ENCODE peak calls at places on chromosome 16, in six cellular contexts. B is mucosa of descending colon, V is MM.1S, A is AG09319, Z is gastrocnemius medialis, N is foreskin fibroblast. S is an unnamed sample.

GRCh38 chr16:84331998-84332780 is 36.1 kb upstream of the ATP2C2 start:
- DNase-seq in B (no peak), A (no peak), Z (no peak), N (peak), V (no peak), S (no peak)

GRCh38 chr16:85485379-85485778 is 127.7 kb upstream of the GSE1 start:
- DNase-seq in B (no peak), A (no peak), Z (no peak), V (no peak), N (no peak), S (no peak)

GRCh38 chr16:86406056-86406455 is 104.3 kb upstream of the FOXF1 start:
- DNase-seq in N (no peak), B (no peak), A (no peak), Z (no peak), V (no peak), S (no peak)

GRCh38 chr16:83211711-83212110 is 584.9 kb downstream of the CDH13 start:
- DNase-seq in V (no peak), Z (no peak), N (no peak), A (no peak), B (no peak), S (no peak)

GRCh38 chr16:46897471-46897870 is 13.3 kb downstream of the GPT2 start:
- DNase-seq in Z (peak), B (no peak), V (no peak), N (no peak), A (no peak), S (no peak)

GRCh38 chr16:21950782-21951521 is 2.2 kb upstream of the UQCRC2 start:
- DNase-seq in V (peak), Z (no peak), N (peak), B (peak), A (no peak), S (no peak)

GRCh38 chr16:48082516-48082915 is 73.3 kb downstream of the ABCC12 start:
- DNase-seq in A (no peak), B (no peak), V (no peak), N (no peak), Z (no peak), S (no peak)

GRCh38 chr16:76343761-76344160 is 66.6 kb downstream of the CNTNAP4 start:
- DNase-seq in N (no peak), Z (no peak), B (no peak), A (no peak), V (no peak), S (no peak)

GRCh38 chr16:28569011-28569410 is 15.3 kb downstream of the SGF29 start:
- DNase-seq in V (no peak), Z (no peak), N (peak), A (no peak), B (no peak), S (no peak)

GRCh38 chr16:21704266-21704665 is 40.5 kb downstream of the OTOA start:
- DNase-seq in A (no peak), N (no peak), Z (no peak), B (no peak), V (no peak), S (no peak)

GRCh38 chr16:79287424-79287917 is 313.1 kb downstream of the MAF start:
- DNase-seq in V (no peak), Z (no peak), N (no peak), A (no peak), B (no peak), S (no peak)

GRCh38 chr16:531494-532125 is 4.1 kb downstream of the CAPN15 start:
- DNase-seq in B (no peak), N (no peak), V (peak), Z (peak), A (no peak), S (no peak)

GRCh38 chr16:89525146-89525913 is 17.1 kb downstream of the SPG7 start:
- DNase-seq in B (no peak), Z (peak), V (peak), N (no peak), A (no peak), S (no peak)
- TF ChIP-seq CTCF in B (no peak), Z (no peak), V (peak), N (no peak), A (no peak), S (no peak)

GRCh38 chr16:65122974-65123845 is 1.3 kb upstream of the CDH11 start:
- DNase-seq in V (no peak), A (peak), N (peak), Z (peak), B (peak), S (no peak)

GRCh38 chr16:65122724-65122973 is 786 bp upstream of the CDH11 start:
- DNase-seq in V (no peak), Z (no peak), N (no peak), A (no peak), B (no peak), S (no peak)

GRCh38 chr16:65120811-65121721 is 797 bp downstream of the CDH11 start:
- DNase-seq in Z (peak), N (peak), B (no peak), V (no peak), A (no peak), S (no peak)

GRCh38 chr16:65123846-65124513 is 2.1 kb upstream of the CDH11 start:
- DNase-seq in V (no peak), N (no peak), A (no peak), Z (no peak), B (no peak), S (no peak)

DNA sequence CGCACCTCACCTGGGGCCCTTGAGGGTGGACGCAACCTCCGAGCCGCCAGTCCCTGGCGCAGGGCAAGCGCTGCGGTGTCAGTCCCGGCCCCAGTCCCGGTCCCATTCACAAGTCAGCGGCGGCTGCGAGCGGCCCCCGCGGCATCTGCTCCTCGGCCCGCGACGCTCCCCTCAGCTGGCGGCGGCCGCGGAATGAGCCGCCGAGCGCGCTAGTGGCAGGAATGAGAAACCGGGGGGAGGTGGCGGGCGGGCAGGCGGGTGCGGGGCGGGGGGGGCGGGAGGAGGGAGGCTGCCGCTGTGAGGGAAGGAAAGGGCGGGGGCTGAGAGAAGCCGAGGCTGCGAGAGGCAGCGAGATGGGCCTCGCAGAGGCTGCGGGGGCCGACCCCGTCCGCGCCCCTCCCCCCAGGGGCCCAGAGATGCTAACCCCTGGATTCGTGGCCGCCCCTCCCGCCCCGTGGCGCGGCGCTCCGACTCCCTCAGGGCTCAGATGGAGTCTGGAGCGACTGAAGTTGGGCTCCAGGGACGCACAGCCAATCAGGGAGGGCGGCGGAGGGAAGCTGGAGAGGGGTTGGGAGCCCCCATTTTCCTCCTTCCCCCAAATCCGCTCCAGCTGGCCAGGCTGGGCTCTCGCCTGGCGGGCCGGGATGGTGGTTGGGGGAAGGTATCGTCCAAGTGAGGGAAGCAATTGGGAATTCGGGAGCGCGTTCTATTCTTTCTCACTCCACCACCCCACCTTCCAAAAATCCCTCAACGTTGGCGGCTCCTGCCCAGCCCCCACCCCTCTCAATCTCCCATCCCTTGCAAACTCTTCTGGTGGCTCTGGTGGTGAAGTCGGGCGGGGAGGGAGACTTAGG is at the start of gene CDH11:
- DNase-seq in A (peak), V (no peak), N (peak), B (no peak), Z (peak), S (peak)
- TF ChIP-seq CTCF in A (peak), V (no peak), N (peak), B (no peak), Z (peak), S (peak)

DNA sequence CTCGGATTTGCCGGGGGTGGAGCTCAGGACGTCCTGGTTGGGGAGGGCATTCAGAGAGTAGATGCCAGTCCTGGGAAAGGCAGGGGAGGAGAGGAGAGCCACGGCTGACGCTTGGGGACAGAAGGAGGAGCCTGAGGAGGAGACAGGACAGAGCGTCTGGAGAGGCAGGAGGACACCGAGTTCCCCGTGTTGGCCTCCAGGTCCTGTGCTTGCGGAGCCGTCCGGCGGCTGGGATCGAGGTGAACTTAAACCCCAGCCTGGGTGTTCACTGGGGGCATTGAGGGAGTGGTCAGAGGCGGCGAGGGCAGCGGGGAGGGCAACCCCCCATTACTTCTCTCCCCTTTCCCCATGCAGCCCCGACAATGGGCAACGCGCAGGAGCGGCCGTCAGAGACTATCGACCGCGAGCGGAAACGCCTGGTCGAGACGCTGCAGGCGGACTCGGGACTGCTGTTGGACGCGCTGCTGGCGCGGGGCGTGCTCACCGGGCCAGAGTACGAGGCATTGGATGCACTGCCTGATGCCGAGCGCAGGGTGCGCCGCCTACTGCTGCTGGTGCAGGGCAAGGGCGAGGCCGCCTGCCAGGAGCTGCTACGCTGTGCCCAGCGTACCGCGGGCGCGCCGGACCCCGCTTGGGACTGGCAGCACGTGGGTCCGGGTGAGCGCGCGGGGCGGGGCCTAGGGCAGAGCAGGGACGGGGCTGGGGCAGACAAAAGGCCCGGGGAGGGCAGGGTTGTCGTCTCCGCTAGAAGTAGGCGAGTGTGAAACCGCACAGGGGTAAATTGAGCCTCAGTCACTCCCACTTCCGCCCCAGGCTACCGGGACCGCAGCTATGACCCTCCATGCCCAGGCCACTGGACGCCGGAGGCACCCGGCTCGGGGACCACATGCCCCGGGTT is 3.7 kb downstream of the NOL3 start:
- DNase-seq in Z (peak), N (peak), V (peak), A (peak), B (peak), S (peak)
- TF ChIP-seq CTCF in Z (peak), N (peak), V (peak), A (peak), B (peak), S (no peak)

GRCh38 chr16:73368715-73369114 is 320.8 kb upstream of the ZFHX3 start:
- DNase-seq in N (no peak), V (no peak), A (no peak), B (no peak), Z (no peak), S (no peak)

GRCh38 chr16:73369841-73370240 is 321.9 kb upstream of the ZFHX3 start:
- DNase-seq in N (no peak), A (no peak), B (no peak), Z (no peak), V (no peak), S (no peak)

GRCh38 chr16:73364413-73364812 is 316.5 kb upstream of the ZFHX3 start:
- DNase-seq in V (no peak), Z (no peak), A (no peak), B (no peak), N (no peak), S (no peak)

GRCh38 chr16:73361061-73361460 is 313.1 kb upstream of the ZFHX3 start:
- DNase-seq in Z (no peak), V (no peak), A (no peak), N (no peak), B (no peak), S (no peak)

GRCh38 chr16:73365010-73365409 is 317.1 kb upstream of the ZFHX3 start:
- DNase-seq in Z (no peak), V (no peak), N (no peak), B (peak), A (no peak), S (no peak)
- TF ChIP-seq CTCF in Z (no peak), V (no peak), N (no peak), B (no peak), A (no peak), S (no peak)

DNA sequence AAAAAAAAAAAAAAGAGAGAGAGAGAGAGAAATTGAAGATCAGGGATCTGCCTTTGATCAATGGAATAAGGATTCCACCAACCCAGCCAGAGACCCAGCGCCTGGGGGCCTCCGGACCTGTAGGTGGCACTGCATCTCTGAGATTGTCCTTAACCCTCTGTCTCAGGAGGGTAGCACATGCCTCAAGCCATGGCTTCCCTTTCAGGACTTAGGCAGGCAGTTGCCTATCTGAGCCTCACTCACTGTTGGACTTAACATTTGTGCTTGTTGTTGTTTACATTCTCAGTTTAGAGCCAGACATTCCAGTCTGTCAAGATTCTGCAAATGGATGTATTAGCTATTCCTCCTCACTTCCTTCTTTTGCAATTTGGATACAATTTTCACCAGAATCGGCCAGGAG is 5.1 kb upstream of the SCNN1B start:
- DNase-seq in Z (no peak), N (no peak), B (peak), V (peak), A (no peak), S (no peak)
- TF ChIP-seq CTCF in Z (no peak), N (no peak), B (no peak), V (peak), A (no peak), S (no peak)

GRCh38 chr16:73527191-73527590 is 479.3 kb upstream of the ZFHX3 start:
- DNase-seq in N (no peak), Z (no peak), A (no peak), V (no peak), B (no peak), S (no peak)
- TF ChIP-seq CTCF in N (no peak), Z (no peak), A (no peak), V (no peak), B (no peak), S (no peak)

GRCh38 chr16:53964145-53964544 is 260.2 kb downstream of the FTO start:
- DNase-seq in V (no peak), B (no peak), N (no peak), A (no peak), Z (no peak), S (no peak)
- TF ChIP-seq CTCF in V (no peak), B (no peak), N (no peak), A (no peak), Z (no peak), S (no peak)

GRCh38 chr16:87815567-87815966 is 49.8 kb upstream of the KLHDC4 start:
- DNase-seq in V (no peak), Z (peak), N (no peak), A (no peak), B (no peak), S (no peak)
- TF ChIP-seq CTCF in V (no peak), Z (peak), N (no peak), A (no peak), B (no peak), S (no peak)

GRCh38 chr16:75131081-75131480 is 14.5 kb upstream of the LDHD start:
- DNase-seq in N (no peak), B (no peak), V (no peak), A (no peak), Z (no peak), S (no peak)
- TF ChIP-seq CTCF in N (no peak), B (no peak), V (no peak), A (no peak), Z (no peak), S (no peak)

DNA sequence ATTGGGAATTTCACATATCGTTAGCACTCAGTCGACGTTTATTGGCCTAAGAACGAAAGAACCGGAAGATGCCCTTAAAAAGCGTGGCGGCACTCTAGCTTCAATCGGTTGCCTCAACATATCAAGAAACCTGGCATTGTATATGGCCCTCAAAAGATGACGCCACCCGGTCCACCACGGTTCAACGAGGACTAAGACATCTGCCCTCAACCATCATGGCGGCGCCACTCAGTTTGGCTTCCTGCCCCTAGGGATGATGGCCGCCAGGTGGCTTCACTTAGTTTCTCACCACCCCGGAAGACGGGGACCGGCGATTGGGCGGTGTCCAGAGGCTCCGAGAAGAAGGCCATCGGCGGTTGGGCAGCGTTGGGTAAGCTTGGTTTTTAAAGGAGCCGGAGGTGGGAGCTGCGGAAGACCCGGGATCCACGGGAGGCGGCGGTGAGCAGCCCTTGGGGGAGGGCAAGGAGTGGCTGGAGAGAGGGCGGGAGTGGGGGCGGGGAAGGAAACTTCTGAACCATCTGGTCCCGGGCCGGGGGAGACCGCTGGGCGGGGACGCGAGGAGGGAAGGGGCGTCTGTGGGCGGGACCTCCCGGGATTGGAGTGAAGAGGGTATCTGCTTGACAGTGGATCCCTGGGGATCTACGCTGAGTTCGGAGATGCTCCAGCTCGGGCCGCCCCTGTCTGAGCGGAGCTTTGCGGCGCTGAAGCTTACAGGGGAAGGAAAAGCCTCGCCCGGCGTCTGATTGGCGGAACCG is at the start of gene PRR14:
- DNase-seq in N (peak), V (peak), Z (peak), B (peak), A (peak), S (peak)
- TF ChIP-seq CTCF in N (no peak), V (no peak), Z (peak), B (peak), A (no peak), S (peak)